ENCODE peak calls at places on chromosome 7, in six cellular contexts. T is CD8-positive, alpha-beta T cell; P is upper lobe of right lung; C is CD4-positive, alpha-beta memory T cell; H is breast epithelium; S is mucosa of descending colon. M is an unnamed sample.

GRCh38 chr7:73451780-73452398 is 18.3 kb downstream of the FZD9 start:
- DNase-seq in S (no peak), C (peak), P (no peak), T (peak), H (no peak), M (peak)

GRCh38 chr7:133836666-133837065 is 290.5 kb upstream of the LRGUK start:
- DNase-seq in C (no peak), S (no peak), H (no peak), P (no peak), T (no peak), M (no peak)

GRCh38 chr7:68699090-68699711 is 899.1 kb upstream of the AUTS2 start:
- DNase-seq in C (no peak), H (no peak), P (no peak), S (no peak), T (no peak), M (no peak)

GRCh38 chr7:115208710-115209540 is 287.0 kb downstream of the MDFIC start:
- DNase-seq in T (no peak), P (no peak), C (no peak), S (no peak), H (no peak), M (no peak)

GRCh38 chr7:29884399-29885272 is 78.3 kb downstream of the WIPF3 start:
- DNase-seq in P (peak), H (peak), T (peak), S (no peak), C (no peak), M (no peak)

GRCh38 chr7:33979807-33980355 is 74.5 kb downstream of the BMPER start:
- DNase-seq in P (no peak), C (no peak), T (no peak), S (no peak), H (no peak), M (no peak)

GRCh38 chr7:155262010-155262409 is 35.7 kb upstream of the INSIG1 start:
- DNase-seq in P (no peak), S (no peak), C (no peak), H (no peak), T (no peak), M (no peak)

GRCh38 chr7:139075031-139075652 is 34.4 kb downstream of the ZC3HAV1 start:
- DNase-seq in C (peak), P (peak), S (no peak), T (peak), H (no peak), M (peak)

GRCh38 chr7:108093903-108094302 is 36.3 kb downstream of the LAMB4 start:
- DNase-seq in T (no peak), C (no peak), P (no peak), S (no peak), H (no peak), M (no peak)

GRCh38 chr7:35820858-35821257 is 20.0 kb downstream of the SEPTIN7 start:
- DNase-seq in S (no peak), P (no peak), H (no peak), C (no peak), T (no peak), M (no peak)

GRCh38 chr7:94838717-94839116 is 68.7 kb upstream of the PPP1R9A start:
- DNase-seq in P (no peak), H (no peak), S (no peak), C (no peak), T (no peak), M (no peak)

GRCh38 chr7:106287786-106288185 is 3.0 kb upstream of the NAMPT start:
- DNase-seq in P (no peak), C (no peak), S (no peak), H (no peak), T (no peak), M (no peak)

GRCh38 chr7:149625947-149626392 is 128.4 kb upstream of the ZNF746 start:
- DNase-seq in H (no peak), P (no peak), C (no peak), S (no peak), T (no peak), M (no peak)

GRCh38 chr7:94149776-94150545 is 145.8 kb upstream of the BET1 start:
- DNase-seq in S (no peak), H (no peak), T (no peak), P (no peak), C (no peak), M (no peak)

GRCh38 chr7:34059551-34059840 is 154.2 kb downstream of the BMPER start:
- DNase-seq in C (no peak), S (no peak), T (no peak), H (no peak), P (no peak), M (no peak)

GRCh38 chr7:80087768-80088170 is 46.9 kb upstream of the GNAI1 start:
- DNase-seq in S (no peak), C (no peak), H (no peak), P (no peak), T (no peak), M (no peak)

GRCh38 chr7:135817576-135817975 is 69.0 kb upstream of the FAM180A start:
- DNase-seq in T (no peak), C (no peak), P (no peak), H (no peak), S (no peak), M (no peak)

GRCh38 chr7:20269726-20270125 is 52.5 kb upstream of the MACC1 start:
- DNase-seq in H (no peak), S (no peak), T (no peak), P (no peak), C (no peak), M (no peak)

GRCh38 chr7:31408120-31408729 is 67.7 kb upstream of the NEUROD6 start:
- DNase-seq in H (no peak), T (no peak), S (no peak), P (no peak), C (no peak), M (no peak)

GRCh38 chr7:143735962-143736361 is 21.5 kb downstream of the CTAGE6 start:
- DNase-seq in T (no peak), P (no peak), C (no peak), S (no peak), H (no peak), M (no peak)

GRCh38 chr7:158812684-158813083 is 16.6 kb downstream of the ESYT2 start:
- DNase-seq in P (no peak), H (no peak), C (peak), T (peak), S (no peak), M (peak)

GRCh38 chr7:158809596-158809995 is 19.7 kb downstream of the ESYT2 start:
- DNase-seq in S (no peak), C (no peak), T (no peak), H (no peak), P (no peak), M (no peak)

GRCh38 chr7:158811461-158811860 is 17.8 kb downstream of the ESYT2 start:
- DNase-seq in S (no peak), H (no peak), T (peak), C (no peak), P (peak), M (peak)

GRCh38 chr7:158811894-158812293 is 17.4 kb downstream of the ESYT2 start:
- DNase-seq in H (no peak), P (no peak), C (no peak), T (no peak), S (no peak), M (no peak)

DNA sequence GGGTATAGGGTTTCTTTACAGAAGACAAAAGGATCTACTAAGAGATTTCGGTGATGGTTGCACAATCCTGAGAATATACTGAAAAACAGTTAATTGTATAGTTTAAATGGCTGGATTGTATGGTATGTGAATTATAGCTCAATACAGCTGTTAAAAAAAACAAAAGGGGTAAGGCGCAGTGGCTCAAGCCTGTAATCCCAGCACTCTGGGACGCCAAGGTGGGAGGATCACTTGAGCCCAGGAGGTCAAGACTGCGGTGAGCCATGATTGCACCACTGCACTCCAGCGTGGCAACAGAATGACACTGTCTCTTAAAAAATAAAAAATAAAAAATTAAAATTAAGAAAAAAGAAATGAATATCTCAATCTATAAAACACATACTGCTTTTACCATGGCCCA is 18.5 kb downstream of the ESYT2 start:
- DNase-seq in P (no peak), S (no peak), H (no peak), C (no peak), T (no peak), M (no peak)
- H3K4me3 ChIP-seq in P (no peak), S (no peak), H (no peak), C (no peak), T (no peak), M (no peak)

GRCh38 chr7:137718360-137718759 is 128.4 kb downstream of the DGKI start:
- DNase-seq in T (no peak), C (no peak), H (no peak), P (no peak), S (no peak), M (no peak)
- H3K4me3 ChIP-seq in T (no peak), C (no peak), H (no peak), P (no peak), S (no peak), M (no peak)

DNA sequence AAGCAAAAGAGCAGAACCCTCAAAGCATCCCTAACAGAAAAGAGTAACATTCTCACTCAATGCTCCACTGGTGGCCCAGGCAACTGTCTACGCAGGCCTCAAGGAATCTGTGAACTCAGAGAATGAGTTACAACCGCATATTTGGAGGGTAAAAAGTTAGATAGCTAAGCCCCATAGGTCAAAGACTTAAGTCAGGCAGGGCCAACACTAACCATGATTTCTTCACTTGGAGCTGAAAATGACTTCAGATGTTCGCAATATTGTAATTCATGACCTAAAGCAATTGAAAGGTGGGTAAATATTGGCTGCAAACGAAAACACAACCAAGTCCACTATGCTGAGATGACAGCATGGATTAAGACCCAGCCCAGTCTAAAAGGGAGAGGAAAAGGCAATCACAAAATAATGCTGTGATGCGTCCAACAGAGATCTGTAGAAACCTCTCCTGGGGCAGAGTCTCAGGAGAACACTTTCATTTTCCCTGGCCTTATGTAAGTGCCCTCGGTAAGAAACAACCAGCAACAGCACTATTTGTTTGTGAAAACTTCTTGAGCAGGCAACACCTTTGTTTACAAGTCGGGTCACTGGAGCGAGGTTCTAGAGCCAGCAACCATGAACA is 176.5 kb downstream of the TNS3 start:
- DNase-seq in S (no peak), C (no peak), H (no peak), T (no peak), P (no peak), M (no peak)
- H3K4me3 ChIP-seq in S (no peak), C (no peak), H (peak), T (no peak), P (peak), M (no peak)

GRCh38 chr7:128266891-128267839 is 26.1 kb downstream of the LEP start:
- DNase-seq in S (no peak), C (no peak), H (peak), P (peak), T (no peak), M (no peak)
- H3K4me3 ChIP-seq in S (no peak), C (no peak), H (peak), P (no peak), T (no peak), M (no peak)